ENCODE peak calls at places on chromosomes 3 and 15, in five cellular contexts. One of them, this sample, is unnamed.

GRCh38 chr3:177144922-177145321 is 52.4 kb downstream of the TBL1XR1 start:
- DNase-seq in H1: no peak
- DNase-seq in sigmoid colon: no peak
- DNase-seq in breast epithelium: no peak
- DNase-seq in prostate gland: no peak
- DNase-seq in this sample: no peak

GRCh38 chr15:59154268-59154667 is 49.3 kb downstream of the CCNB2 start:
- DNase-seq in sigmoid colon: no peak
- DNase-seq in prostate gland: no peak
- DNase-seq in breast epithelium: no peak
- DNase-seq in H1: no peak
- DNase-seq in this sample: no peak

GRCh38 chr3:127050733-127051132 is 67.8 kb downstream of the PLXNA1 start:
- DNase-seq in prostate gland: no peak
- DNase-seq in H1: no peak
- DNase-seq in sigmoid colon: no peak
- DNase-seq in breast epithelium: no peak
- DNase-seq in this sample: no peak

GRCh38 chr15:31106495-31107300 is 5.2 kb upstream of the TRPM1 start:
- DNase-seq in H1: no peak
- DNase-seq in prostate gland: no peak
- DNase-seq in breast epithelium: no peak
- DNase-seq in sigmoid colon: no peak
- DNase-seq in this sample: peak; percentile 28

GRCh38 chr15:95125803-95126202 is 894.4 kb downstream of the MCTP2 start:
- DNase-seq in prostate gland: no peak
- DNase-seq in H1: no peak
- DNase-seq in sigmoid colon: no peak
- DNase-seq in breast epithelium: no peak
- DNase-seq in this sample: no peak

GRCh38 chr3:198080521-198081384 is 120.7 kb downstream of the LMLN start:
- DNase-seq in sigmoid colon: peak; percentile 78
- DNase-seq in H1: peak; percentile 91
- DNase-seq in breast epithelium: peak; percentile 21
- DNase-seq in prostate gland: peak; percentile 54
- DNase-seq in this sample: peak; percentile 79

GRCh38 chr15:25738171-25738792 is 124.8 kb downstream of the ATP10A start:
- DNase-seq in prostate gland: no peak
- DNase-seq in breast epithelium: no peak
- DNase-seq in H1: no peak
- DNase-seq in sigmoid colon: peak; percentile 57
- DNase-seq in this sample: peak; percentile 55

GRCh38 chr15:51368751-51369450 is 27.4 kb downstream of the GLDN start:
- DNase-seq in prostate gland: no peak
- DNase-seq in sigmoid colon: no peak
- DNase-seq in H1: no peak
- DNase-seq in breast epithelium: no peak
- DNase-seq in this sample: no peak

GRCh38 chr3:94525039-94525438 is 462.2 kb downstream of the NSUN3 start:
- DNase-seq in H1: no peak
- DNase-seq in prostate gland: peak; percentile 24
- DNase-seq in breast epithelium: no peak
- DNase-seq in sigmoid colon: no peak
- DNase-seq in this sample: no peak

GRCh38 chr15:39720721-39721611 is 61.7 kb downstream of the FSIP1 start:
- DNase-seq in sigmoid colon: no peak
- DNase-seq in prostate gland: no peak
- DNase-seq in H1: no peak
- DNase-seq in breast epithelium: no peak
- DNase-seq in this sample: no peak

GRCh38 chr15:69502470-69503045 is 49.9 kb downstream of the RPLP1 start:
- DNase-seq in breast epithelium: no peak
- DNase-seq in prostate gland: no peak
- DNase-seq in sigmoid colon: no peak
- DNase-seq in H1: peak; percentile 52
- DNase-seq in this sample: no peak

GRCh38 chr3:45225465-45226205 is 452 bp downstream of the TMEM158 start:
- DNase-seq in H1: peak; percentile 53
- DNase-seq in sigmoid colon: no peak
- DNase-seq in breast epithelium: no peak
- DNase-seq in prostate gland: no peak
- DNase-seq in this sample: peak; percentile 20

GRCh38 chr3:109532257-109533216 is 195.2 kb upstream of the DPPA4 start:
- DNase-seq in H1: peak; percentile 71
- DNase-seq in breast epithelium: no peak
- DNase-seq in sigmoid colon: no peak
- DNase-seq in prostate gland: no peak
- DNase-seq in this sample: peak; percentile 83

GRCh38 chr3:150547045-150547753 is 612 bp downstream of the EIF2A start:
- DNase-seq in prostate gland: no peak
- DNase-seq in H1: no peak
- DNase-seq in sigmoid colon: no peak
- DNase-seq in breast epithelium: no peak
- DNase-seq in this sample: peak; percentile 35

GRCh38 chr3:103589770-103590169 is 1155.0 kb downstream of the ZPLD1 start:
- DNase-seq in prostate gland: no peak
- DNase-seq in breast epithelium: no peak
- DNase-seq in sigmoid colon: no peak
- DNase-seq in H1: no peak
- DNase-seq in this sample: no peak

GRCh38 chr15:35112346-35112745 is 27.3 kb upstream of the NANOGP8 start:
- DNase-seq in breast epithelium: no peak
- DNase-seq in sigmoid colon: no peak
- DNase-seq in prostate gland: no peak
- DNase-seq in H1: no peak
- DNase-seq in this sample: no peak

GRCh38 chr15:63054985-63055384 is 12.4 kb downstream of the TPM1 start:
- DNase-seq in sigmoid colon: no peak
- DNase-seq in breast epithelium: no peak
- DNase-seq in H1: no peak
- DNase-seq in prostate gland: no peak
- DNase-seq in this sample: no peak

GRCh38 chr3:156483961-156484787 is 70.7 kb downstream of the SSR3 start:
- DNase-seq in breast epithelium: no peak
- DNase-seq in prostate gland: no peak
- DNase-seq in H1: no peak
- DNase-seq in sigmoid colon: peak; percentile 66
- DNase-seq in this sample: peak; percentile 12

GRCh38 chr3:150180349-150180748 is 209.7 kb upstream of the PFN2 start:
- DNase-seq in H1: no peak
- DNase-seq in prostate gland: no peak
- DNase-seq in breast epithelium: no peak
- DNase-seq in sigmoid colon: no peak
- DNase-seq in this sample: no peak

GRCh38 chr3:50028336-50028735 is 60.4 kb upstream of the RBM5 start:
- DNase-seq in prostate gland: peak; percentile 15
- DNase-seq in sigmoid colon: no peak
- DNase-seq in breast epithelium: no peak
- DNase-seq in H1: no peak
- DNase-seq in this sample: no peak

GRCh38 chr3:168165390-168166269 is 69.9 kb upstream of the GOLIM4 start:
- DNase-seq in H1: no peak
- DNase-seq in prostate gland: peak; percentile 63
- DNase-seq in sigmoid colon: peak; percentile 69
- DNase-seq in breast epithelium: peak; percentile 46
- DNase-seq in this sample: peak; percentile 21

GRCh38 chr3:38453914-38454178 is 156 bp downstream of the ACVR2B start:
- DNase-seq in sigmoid colon: no peak
- DNase-seq in H1: no peak
- DNase-seq in breast epithelium: no peak
- DNase-seq in prostate gland: no peak
- DNase-seq in this sample: no peak

GRCh38 chr3:38457111-38458003 is 3.7 kb downstream of the ACVR2B start:
- DNase-seq in breast epithelium: peak; percentile 36
- DNase-seq in sigmoid colon: no peak
- DNase-seq in H1: no peak
- DNase-seq in prostate gland: no peak
- DNase-seq in this sample: no peak

GRCh38 chr3:38454884-38455638 is 1.4 kb downstream of the ACVR2B start:
- DNase-seq in H1: peak; percentile 92
- DNase-seq in sigmoid colon: peak; percentile 90
- DNase-seq in prostate gland: peak; percentile 88
- DNase-seq in breast epithelium: peak; percentile 47
- DNase-seq in this sample: peak; percentile 36

GRCh38 chr3:38454179-38454883 is 641 bp downstream of the ACVR2B start:
- DNase-seq in sigmoid colon: no peak
- DNase-seq in breast epithelium: peak; percentile 24
- DNase-seq in prostate gland: peak; percentile 25
- DNase-seq in H1: peak; percentile 67
- DNase-seq in this sample: peak; percentile 8

GRCh38 chr3:38455639-38456430 is 2.1 kb downstream of the ACVR2B start:
- DNase-seq in prostate gland: no peak
- DNase-seq in sigmoid colon: peak; percentile 83
- DNase-seq in breast epithelium: no peak
- DNase-seq in H1: no peak
- DNase-seq in this sample: no peak
- H3K4me3 ChIP-seq in prostate gland: peak overlapping the region; percentile 70
- H3K4me3 ChIP-seq in sigmoid colon: peak overlapping the region; percentile 81
- H3K4me3 ChIP-seq in breast epithelium: peak overlapping the region; percentile 58
- H3K4me3 ChIP-seq in H1: peak overlapping the region; percentile 99
- H3K4me3 ChIP-seq in this sample: peak overlapping the region; percentile 61

DNA sequence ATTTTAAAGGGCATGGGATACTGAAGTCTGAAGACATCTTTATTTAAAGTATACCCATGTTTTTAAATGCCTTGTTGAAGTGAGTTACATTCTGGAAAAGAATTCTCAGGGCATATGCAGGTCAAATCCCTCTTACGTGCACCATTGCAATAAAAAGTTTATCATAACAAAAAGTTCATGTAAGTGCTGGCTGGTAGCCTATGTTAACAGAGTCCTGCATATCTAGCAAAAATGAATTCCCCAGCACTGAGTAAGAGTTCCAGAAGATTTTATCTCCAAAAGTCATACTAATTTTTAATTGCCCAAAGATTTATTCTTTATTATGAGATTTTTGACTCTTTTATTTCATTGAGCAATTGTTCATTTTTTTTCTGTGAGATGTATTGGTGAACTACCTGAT is 104.7 kb upstream of the ROBO1 start:
- DNase-seq in H1: no peak
- DNase-seq in sigmoid colon: no peak
- DNase-seq in prostate gland: peak; percentile 36
- DNase-seq in breast epithelium: no peak
- DNase-seq in this sample: no peak
- TF ChIP-seq POLR2AphosphoS5 in H1: no peak
- TF ChIP-seq POLR2AphosphoS5 in sigmoid colon: no peak
- TF ChIP-seq POLR2AphosphoS5 in prostate gland: peak; percentile 43
- TF ChIP-seq POLR2AphosphoS5 in breast epithelium: no peak
- TF ChIP-seq POLR2AphosphoS5 in this sample: no peak

GRCh38 chr3:179655236-179655635 is 2.4 kb downstream of the USP13 start:
- DNase-seq in sigmoid colon: no peak
- DNase-seq in H1: no peak
- DNase-seq in prostate gland: no peak
- DNase-seq in breast epithelium: no peak
- DNase-seq in this sample: no peak
- H3K4me3 ChIP-seq in sigmoid colon: no peak overlapping the region
- H3K4me3 ChIP-seq in H1: no peak overlapping the region
- H3K4me3 ChIP-seq in prostate gland: no peak overlapping the region
- H3K4me3 ChIP-seq in breast epithelium: no peak overlapping the region
- H3K4me3 ChIP-seq in this sample: no peak overlapping the region

DNA sequence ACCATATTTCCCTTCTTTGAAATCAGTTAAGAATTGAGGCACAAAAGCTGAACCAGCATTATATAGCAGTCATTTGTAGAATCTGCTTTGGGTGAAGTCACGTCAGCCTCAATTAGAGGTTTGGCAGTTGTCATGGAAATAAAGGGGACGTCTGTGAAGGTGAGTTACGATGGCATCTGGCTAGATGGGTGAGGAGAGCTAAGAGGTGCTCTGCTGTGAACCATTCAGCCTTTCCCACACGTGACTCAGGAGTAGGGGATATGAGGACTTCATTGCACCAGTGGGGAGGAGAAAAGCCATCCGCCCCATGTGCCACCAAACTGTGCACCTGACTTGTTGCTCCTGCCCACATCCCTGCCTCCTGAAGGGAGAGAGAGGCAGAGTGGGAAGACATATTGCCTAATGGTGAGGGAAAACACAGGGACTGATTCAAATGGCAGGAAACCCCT is 2.8 kb upstream of the C15orf40 start:
- DNase-seq in H1: no peak
- DNase-seq in breast epithelium: no peak
- DNase-seq in sigmoid colon: no peak
- DNase-seq in prostate gland: no peak
- DNase-seq in this sample: no peak
- TF ChIP-seq POLR2AphosphoS5 in H1: no peak
- TF ChIP-seq POLR2AphosphoS5 in breast epithelium: no peak
- TF ChIP-seq POLR2AphosphoS5 in sigmoid colon: no peak
- TF ChIP-seq POLR2AphosphoS5 in prostate gland: no peak
- TF ChIP-seq POLR2AphosphoS5 in this sample: no peak

GRCh38 chr3:14600856-14601610 is 50.5 kb upstream of the CCDC174 start:
- DNase-seq in H1: no peak
- DNase-seq in sigmoid colon: no peak
- DNase-seq in breast epithelium: no peak
- DNase-seq in prostate gland: no peak
- DNase-seq in this sample: no peak

GRCh38 chr3:14600075-14600474 is 51.5 kb upstream of the CCDC174 start:
- DNase-seq in prostate gland: no peak
- DNase-seq in H1: no peak
- DNase-seq in breast epithelium: no peak
- DNase-seq in sigmoid colon: no peak
- DNase-seq in this sample: no peak

GRCh38 chr3:14602006-14602803 is 49.4 kb upstream of the CCDC174 start:
- DNase-seq in prostate gland: no peak
- DNase-seq in breast epithelium: no peak
- DNase-seq in H1: peak; percentile 67
- DNase-seq in sigmoid colon: no peak
- DNase-seq in this sample: no peak

GRCh38 chr3:14602804-14603644 is 48.5 kb upstream of the CCDC174 start:
- DNase-seq in H1: no peak
- DNase-seq in breast epithelium: no peak
- DNase-seq in prostate gland: no peak
- DNase-seq in sigmoid colon: no peak
- DNase-seq in this sample: no peak

DNA sequence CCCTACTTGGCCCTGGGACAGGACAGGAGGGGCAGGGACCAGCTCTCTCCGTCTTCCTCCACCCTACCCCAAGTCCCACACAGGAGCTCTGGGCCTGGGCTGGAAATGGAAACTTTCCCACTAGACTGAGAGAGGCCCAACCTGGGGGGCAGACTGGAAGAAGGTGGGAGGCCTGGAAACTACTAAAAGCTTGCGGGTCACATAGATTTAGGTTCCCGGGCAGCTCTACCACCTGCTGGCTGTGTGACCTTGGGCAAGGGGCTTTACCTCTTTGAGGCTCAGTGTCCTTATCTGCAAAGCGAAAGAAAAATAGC is 49.9 kb upstream of the CCDC174 start:
- DNase-seq in prostate gland: no peak
- DNase-seq in breast epithelium: no peak
- DNase-seq in sigmoid colon: no peak
- DNase-seq in H1: no peak
- DNase-seq in this sample: no peak
- H3K4me3 ChIP-seq in prostate gland: no peak overlapping the region
- H3K4me3 ChIP-seq in breast epithelium: no peak overlapping the region
- H3K4me3 ChIP-seq in sigmoid colon: no peak overlapping the region
- H3K4me3 ChIP-seq in H1: peak overlapping the region; percentile 51
- H3K4me3 ChIP-seq in this sample: no peak overlapping the region